ENCODE peak calls at places on chromosome 1, in seven cellular contexts. One of them, this sample, is unnamed.

GRCh38 chr1:58900401-58900800 is 116.6 kb upstream of the JUN start:
- DNase-seq in stomach: no peak
- DNase-seq in uterus: no peak
- DNase-seq in prostate gland: no peak
- DNase-seq in IMR-90: no peak
- DNase-seq in HepG2: no peak
- DNase-seq in tibial nerve: no peak
- DNase-seq in this sample: no peak

GRCh38 chr1:167489581-167490340 is 28.6 kb downstream of the CD247 start:
- DNase-seq in stomach: no peak
- DNase-seq in prostate gland: no peak
- DNase-seq in tibial nerve: no peak
- DNase-seq in IMR-90: no peak
- DNase-seq in HepG2: no peak
- DNase-seq in uterus: no peak
- DNase-seq in this sample: no peak

GRCh38 chr1:40243371-40243770 is 4.4 kb upstream of the TMCO2 start:
- DNase-seq in uterus: no peak
- DNase-seq in prostate gland: no peak
- DNase-seq in HepG2: no peak
- DNase-seq in stomach: no peak
- DNase-seq in tibial nerve: no peak
- DNase-seq in IMR-90: no peak
- DNase-seq in this sample: no peak

GRCh38 chr1:182720465-182720864 is 36.1 kb upstream of the RGS8 start:
- DNase-seq in HepG2: no peak
- DNase-seq in prostate gland: no peak
- DNase-seq in tibial nerve: no peak
- DNase-seq in uterus: no peak
- DNase-seq in stomach: no peak
- DNase-seq in IMR-90: peak; percentile 10
- DNase-seq in this sample: no peak

GRCh38 chr1:54699936-54700525 is 15.6 kb upstream of the TTC4 start:
- DNase-seq in uterus: no peak
- DNase-seq in stomach: no peak
- DNase-seq in prostate gland: no peak
- DNase-seq in tibial nerve: no peak
- DNase-seq in IMR-90: no peak
- DNase-seq in HepG2: no peak
- DNase-seq in this sample: no peak

GRCh38 chr1:25676488-25676887 is 59.9 kb downstream of the MAN1C1 start:
- DNase-seq in prostate gland: no peak
- DNase-seq in tibial nerve: no peak
- DNase-seq in HepG2: no peak
- DNase-seq in stomach: peak; percentile 40
- DNase-seq in IMR-90: peak; percentile 46
- DNase-seq in uterus: no peak
- DNase-seq in this sample: no peak

GRCh38 chr1:88204768-88205167 is 479.3 kb upstream of the PKN2 start:
- DNase-seq in IMR-90: no peak
- DNase-seq in tibial nerve: no peak
- DNase-seq in prostate gland: no peak
- DNase-seq in stomach: no peak
- DNase-seq in uterus: no peak
- DNase-seq in HepG2: no peak
- DNase-seq in this sample: no peak

GRCh38 chr1:15426492-15427279 is 11.6 kb upstream of the CTRC start:
- DNase-seq in stomach: no peak
- DNase-seq in IMR-90: peak; percentile 57
- DNase-seq in prostate gland: peak; percentile 58
- DNase-seq in HepG2: no peak
- DNase-seq in uterus: peak; percentile 55
- DNase-seq in tibial nerve: no peak
- DNase-seq in this sample: peak; percentile 70

GRCh38 chr1:6464514-6464836 is 1.5 kb downstream of the TNFRSF25 start:
- DNase-seq in prostate gland: no peak
- DNase-seq in IMR-90: no peak
- DNase-seq in uterus: no peak
- DNase-seq in HepG2: peak; percentile 58
- DNase-seq in stomach: peak; percentile 90
- DNase-seq in tibial nerve: no peak
- DNase-seq in this sample: no peak

GRCh38 chr1:7250176-7250575 is 464.9 kb downstream of the CAMTA1 start:
- DNase-seq in tibial nerve: no peak
- DNase-seq in uterus: no peak
- DNase-seq in HepG2: no peak
- DNase-seq in stomach: no peak
- DNase-seq in IMR-90: no peak
- DNase-seq in prostate gland: no peak
- DNase-seq in this sample: no peak

GRCh38 chr1:30904962-30905335 is 3.6 kb downstream of the SDC3 start:
- DNase-seq in tibial nerve: no peak
- DNase-seq in stomach: no peak
- DNase-seq in IMR-90: no peak
- DNase-seq in uterus: no peak
- DNase-seq in prostate gland: no peak
- DNase-seq in HepG2: no peak
- DNase-seq in this sample: no peak

GRCh38 chr1:160083968-160084770 is 2.8 kb downstream of the KCNJ9 start:
- DNase-seq in tibial nerve: peak; percentile 62
- DNase-seq in stomach: peak; percentile 88
- DNase-seq in prostate gland: peak; percentile 86
- DNase-seq in uterus: no peak
- DNase-seq in HepG2: no peak
- DNase-seq in IMR-90: no peak
- DNase-seq in this sample: peak; percentile 43

GRCh38 chr1:84693774-84694173 is 3.5 kb upstream of the SSX2IP start:
- DNase-seq in stomach: no peak
- DNase-seq in HepG2: no peak
- DNase-seq in prostate gland: no peak
- DNase-seq in uterus: no peak
- DNase-seq in tibial nerve: no peak
- DNase-seq in IMR-90: no peak
- DNase-seq in this sample: no peak

GRCh38 chr1:85934531-85934930 is 222.0 kb downstream of the COL24A1 start:
- DNase-seq in HepG2: no peak
- DNase-seq in tibial nerve: no peak
- DNase-seq in IMR-90: peak; percentile 31
- DNase-seq in stomach: no peak
- DNase-seq in prostate gland: no peak
- DNase-seq in uterus: no peak
- DNase-seq in this sample: no peak

GRCh38 chr1:233547726-233548125 is 66.2 kb upstream of the KCNK1 start:
- DNase-seq in IMR-90: no peak
- DNase-seq in prostate gland: no peak
- DNase-seq in uterus: no peak
- DNase-seq in HepG2: no peak
- DNase-seq in tibial nerve: no peak
- DNase-seq in stomach: no peak
- DNase-seq in this sample: no peak

GRCh38 chr1:192936313-192937018 is 122.7 kb downstream of the UCHL5 start:
- DNase-seq in stomach: no peak
- DNase-seq in tibial nerve: no peak
- DNase-seq in prostate gland: no peak
- DNase-seq in HepG2: no peak
- DNase-seq in uterus: no peak
- DNase-seq in IMR-90: no peak
- DNase-seq in this sample: no peak

GRCh38 chr1:65525297-65526048 is 105.0 kb downstream of the LEPR start:
- DNase-seq in tibial nerve: peak; percentile 18
- DNase-seq in IMR-90: no peak
- DNase-seq in stomach: peak; percentile 30
- DNase-seq in uterus: no peak
- DNase-seq in prostate gland: no peak
- DNase-seq in HepG2: no peak
- DNase-seq in this sample: peak; percentile 35

GRCh38 chr1:84550826-84551225 is 23.4 kb downstream of the CTBS start:
- DNase-seq in uterus: no peak
- DNase-seq in IMR-90: no peak
- DNase-seq in stomach: no peak
- DNase-seq in HepG2: no peak
- DNase-seq in tibial nerve: no peak
- DNase-seq in prostate gland: no peak
- DNase-seq in this sample: no peak

GRCh38 chr1:209672705-209673630 is 2.2 kb upstream of the G0S2 start:
- DNase-seq in tibial nerve: no peak
- DNase-seq in stomach: no peak
- DNase-seq in prostate gland: no peak
- DNase-seq in uterus: no peak
- DNase-seq in IMR-90: no peak
- DNase-seq in HepG2: no peak
- DNase-seq in this sample: no peak

GRCh38 chr1:80565416-80565815 is 1235.3 kb upstream of the ADGRL2 start:
- DNase-seq in prostate gland: no peak
- DNase-seq in uterus: no peak
- DNase-seq in HepG2: no peak
- DNase-seq in tibial nerve: no peak
- DNase-seq in IMR-90: no peak
- DNase-seq in stomach: no peak
- DNase-seq in this sample: no peak

GRCh38 chr1:47679301-47679751 is 241.5 kb downstream of the FOXD2 start:
- DNase-seq in tibial nerve: no peak
- DNase-seq in stomach: peak; percentile 4
- DNase-seq in prostate gland: no peak
- DNase-seq in IMR-90: no peak
- DNase-seq in HepG2: no peak
- DNase-seq in uterus: no peak
- DNase-seq in this sample: no peak
- TF ChIP-seq POLR2A in tibial nerve: no peak
- TF ChIP-seq POLR2A in stomach: no peak
- TF ChIP-seq POLR2A in prostate gland: no peak
- TF ChIP-seq POLR2A in IMR-90: no peak
- TF ChIP-seq POLR2A in HepG2: no peak
- TF ChIP-seq POLR2A in uterus: no peak
- TF ChIP-seq POLR2A in this sample: no peak

GRCh38 chr1:33686551-33686950 is 177.3 kb upstream of the HMGB4 start:
- DNase-seq in HepG2: no peak
- DNase-seq in prostate gland: no peak
- DNase-seq in uterus: no peak
- DNase-seq in tibial nerve: no peak
- DNase-seq in IMR-90: no peak
- DNase-seq in stomach: no peak
- DNase-seq in this sample: no peak

GRCh38 chr1:33683913-33684312 is 180.0 kb upstream of the HMGB4 start:
- DNase-seq in stomach: no peak
- DNase-seq in IMR-90: no peak
- DNase-seq in tibial nerve: no peak
- DNase-seq in uterus: no peak
- DNase-seq in prostate gland: no peak
- DNase-seq in HepG2: no peak
- DNase-seq in this sample: no peak

GRCh38 chr1:33684346-33685122 is 179.3 kb upstream of the HMGB4 start:
- DNase-seq in uterus: no peak
- DNase-seq in IMR-90: no peak
- DNase-seq in prostate gland: no peak
- DNase-seq in stomach: no peak
- DNase-seq in tibial nerve: no peak
- DNase-seq in HepG2: no peak
- DNase-seq in this sample: no peak

GRCh38 chr1:33680281-33680840 is 183.5 kb upstream of the HMGB4 start:
- DNase-seq in prostate gland: no peak
- DNase-seq in stomach: no peak
- DNase-seq in IMR-90: no peak
- DNase-seq in tibial nerve: no peak
- DNase-seq in HepG2: no peak
- DNase-seq in uterus: no peak
- DNase-seq in this sample: no peak

DNA sequence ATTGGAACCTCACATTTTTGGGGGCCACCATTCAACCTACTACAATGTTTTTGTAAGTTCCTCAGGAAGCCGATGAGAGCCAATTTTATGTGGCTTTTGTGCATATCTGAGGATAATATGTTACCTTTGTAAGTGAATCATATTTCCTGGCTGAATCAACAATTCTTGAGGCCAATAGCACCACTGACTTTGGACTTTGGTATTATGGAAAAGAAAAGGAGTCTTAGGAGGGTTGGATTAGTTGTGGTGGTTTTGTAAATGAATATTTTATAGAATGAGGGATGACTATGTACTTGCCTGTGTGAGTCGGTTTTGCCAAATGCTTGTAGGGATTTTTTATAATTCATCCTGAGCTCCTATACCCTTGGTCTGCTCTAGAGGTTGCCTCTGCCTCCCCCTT is 181.5 kb upstream of the HMGB4 start:
- DNase-seq in tibial nerve: no peak
- DNase-seq in IMR-90: no peak
- DNase-seq in HepG2: no peak
- DNase-seq in prostate gland: no peak
- DNase-seq in stomach: no peak
- DNase-seq in uterus: no peak
- DNase-seq in this sample: no peak
- H3K4me1 ChIP-seq in tibial nerve: no peaks in the 10 kb centered on the region
- H3K4me1 ChIP-seq in IMR-90: no peaks in the 10 kb centered on the region
- H3K4me1 ChIP-seq in HepG2: no peaks in the 10 kb centered on the region
- H3K4me1 ChIP-seq in prostate gland: no peaks in the 10 kb centered on the region
- H3K4me1 ChIP-seq in stomach: no peaks in the 10 kb centered on the region
- H3K4me1 ChIP-seq in uterus: no peaks in the 10 kb centered on the region
- H3K4me1 ChIP-seq in this sample: no peaks in the 10 kb centered on the region

DNA sequence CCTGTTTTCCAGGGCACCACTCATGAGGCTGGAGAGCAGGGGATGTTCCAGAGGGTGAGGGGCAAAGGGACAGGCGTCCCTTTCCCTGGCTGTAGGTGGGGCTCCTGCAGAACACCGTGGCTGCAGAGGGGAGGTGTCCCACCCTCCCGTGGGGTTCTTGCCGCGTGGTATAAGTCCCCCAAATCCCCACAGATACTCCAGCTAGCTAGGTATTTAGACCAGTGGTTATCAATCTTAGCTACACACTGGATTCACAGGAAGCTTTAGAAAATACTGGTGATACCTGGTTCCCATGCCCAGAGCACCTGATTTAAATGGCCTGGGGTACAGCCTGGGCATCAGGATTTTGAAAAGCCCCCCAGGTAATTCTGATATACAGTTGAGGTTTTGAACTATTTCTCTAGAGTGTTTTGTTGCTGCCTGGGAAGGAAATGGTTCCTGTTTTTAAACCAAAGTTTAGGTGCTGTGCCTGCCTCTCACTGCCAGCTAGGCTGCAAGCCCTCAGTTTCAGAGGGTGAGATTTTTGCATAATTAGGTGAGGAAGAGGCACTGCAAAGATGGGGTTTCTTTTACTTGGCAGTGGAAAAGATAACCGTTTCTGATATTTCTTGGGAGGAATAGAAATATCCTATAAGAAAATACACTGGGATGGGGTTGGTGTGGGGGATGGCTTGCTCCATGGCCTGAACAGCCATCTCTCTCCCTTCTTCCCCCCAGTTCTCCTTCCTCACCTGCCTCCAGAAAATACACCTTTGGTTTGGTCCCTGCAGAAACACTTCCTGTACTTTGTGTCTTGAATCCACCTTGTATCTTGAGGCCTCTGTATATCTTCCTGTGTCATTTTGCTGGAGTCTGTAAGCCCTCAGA is 51.7 kb downstream of the RASSF5 start:
- DNase-seq in IMR-90: no peak
- DNase-seq in prostate gland: no peak
- DNase-seq in uterus: no peak
- DNase-seq in tibial nerve: no peak
- DNase-seq in stomach: no peak
- DNase-seq in HepG2: no peak
- DNase-seq in this sample: no peak
- H3K4me3 ChIP-seq in IMR-90: no peak overlapping the region
- H3K4me3 ChIP-seq in prostate gland: no peak overlapping the region
- H3K4me3 ChIP-seq in uterus: no peak overlapping the region
- H3K4me3 ChIP-seq in tibial nerve: peak overlapping the region; percentile 65
- H3K4me3 ChIP-seq in stomach: peak overlapping the region; percentile 70
- H3K4me3 ChIP-seq in HepG2: no peak overlapping the region
- H3K4me3 ChIP-seq in this sample: no peak overlapping the region

GRCh38 chr1:44775078-44775929 is at the start of gene RPS8:
- DNase-seq in prostate gland: peak; percentile 92
- DNase-seq in uterus: peak; percentile 95
- DNase-seq in IMR-90: peak; percentile 93
- DNase-seq in tibial nerve: peak; percentile 88
- DNase-seq in stomach: peak; percentile 94
- DNase-seq in HepG2: peak; percentile 91
- DNase-seq in this sample: peak; percentile 93
- TF ChIP-seq POLR2A in prostate gland: peak; percentile 85
- TF ChIP-seq POLR2A in uterus: peak; percentile 95
- TF ChIP-seq POLR2A in IMR-90: peak; percentile 99
- TF ChIP-seq POLR2A in tibial nerve: peak; percentile 93
- TF ChIP-seq POLR2A in stomach: no peak
- TF ChIP-seq POLR2A in HepG2: peak; percentile 99
- TF ChIP-seq POLR2A in this sample: peak; percentile 97